ENCODE peak calls at places on chromosomes 16 and 17, in nine cellular contexts. Y, E, C, F, B, R, O, Q and W are unnamed samples.
A peak's percentile ranks its signal among the peaks of the same experiment; 100 is the strongest.

GRCh38 chr16:86455116-86455515 is 55.2 kb upstream of the FOXF1 start:
- DNase-seq in Y (no peak), E (peak; percentile 18), C (no peak), F (no peak), B (no peak), R (no peak), O (peak; percentile 85), Q (no peak), W (no peak)

GRCh38 chr16:9192746-9193145 is 101.3 kb downstream of the HAPSTR1 start:
- DNase-seq in Y (no peak), E (no peak), C (no peak), F (no peak), B (no peak), R (no peak), O (peak; percentile 28), Q (no peak), W (no peak)

GRCh38 chr17:77792626-77793025 is 165.9 kb upstream of the TNRC6C start:
- DNase-seq in Y (no peak), E (no peak), C (no peak), F (no peak), B (no peak), R (no peak), O (no peak), Q (no peak), W (no peak)

GRCh38 chr17:60077672-60078519 is 825 bp downstream of the HEATR6 start:
- DNase-seq in Y (peak; percentile 4), E (peak; percentile 46), C (peak; percentile 24), F (peak; percentile 25), B (no peak), R (no peak), O (no peak), Q (no peak), W (no peak)

GRCh38 chr16:57498031-57498430 is 11.7 kb upstream of the DOK4 start:
- DNase-seq in Y (no peak), E (no peak), C (no peak), F (no peak), B (no peak), R (no peak), O (no peak), Q (no peak), W (no peak)

GRCh38 chr17:951388-952132 is 28.0 kb downstream of the NXN start:
- DNase-seq in Y (peak; percentile 91), E (peak; percentile 58), C (no peak), F (no peak), B (no peak), R (peak; percentile 31), O (peak; percentile 95), Q (no peak), W (peak; percentile 85)

GRCh38 chr17:16106161-16106891 is 106.7 kb downstream of the TTC19 start:
- DNase-seq in Y (peak; percentile 35), E (peak; percentile 81), C (no peak), F (peak; percentile 88), B (no peak), R (no peak), O (no peak), Q (no peak), W (no peak)

GRCh38 chr16:49557070-49557446 is 183.5 kb downstream of the C16orf78 start:
- DNase-seq in Y (no peak), E (no peak), C (peak; percentile 34), F (peak; percentile 46), B (no peak), R (no peak), O (no peak), Q (peak; percentile 88), W (no peak)

GRCh38 chr17:74604748-74605147 is 12.7 kb upstream of the CD300LD start:
- DNase-seq in Y (no peak), E (no peak), C (no peak), F (no peak), B (no peak), R (peak; percentile 66), O (no peak), Q (no peak), W (no peak)

GRCh38 chr17:17966399-17966798 is 5.8 kb downstream of the TOM1L2 start:
- DNase-seq in Y (no peak), E (no peak), C (no peak), F (no peak), B (no peak), R (no peak), O (no peak), Q (no peak), W (no peak)

GRCh38 chr17:45333702-45334092 is 16.9 kb upstream of the MAP3K14 start:
- DNase-seq in Y (no peak), E (no peak), C (no peak), F (no peak), B (no peak), R (no peak), O (no peak), Q (no peak), W (peak; percentile 34)

GRCh38 chr16:82675300-82675699 is 48.5 kb downstream of the CDH13 start:
- DNase-seq in Y (peak; percentile 18), E (no peak), C (no peak), F (no peak), B (no peak), R (no peak), O (no peak), Q (no peak), W (no peak)

GRCh38 chr17:75365009-75365930 is 40.2 kb downstream of the GRB2 start:
- DNase-seq in Y (no peak), E (no peak), C (no peak), F (no peak), B (no peak), R (no peak), O (peak; percentile 53), Q (peak; percentile 65), W (no peak)